ENCODE peak calls at places on chromosomes 2 and 18, in seven cellular contexts. M is uterus, N is body of pancreas, C is right lobe of liver, J is Peyer's patch, K is heart left ventricle, G is stomach. S is an unnamed sample.

GRCh38 chr2:109318150-109318948 is 189.3 kb downstream of the SH3RF3 start:
- DNase-seq in K (peak), C (no peak), J (peak), N (peak), G (peak), M (peak), S (peak)

GRCh38 chr2:128403814-128404708 is 85.4 kb upstream of the HS6ST1 start:
- DNase-seq in J (no peak), C (no peak), M (peak), N (no peak), K (no peak), G (peak), S (peak)

GRCh38 chr2:54836477-54836876 is 113.0 kb downstream of the EML6 start:
- DNase-seq in J (no peak), N (no peak), C (no peak), G (no peak), K (no peak), M (no peak), S (no peak)

GRCh38 chr2:217853301-217853881 is 149.4 kb downstream of the TNS1 start:
- DNase-seq in M (peak), G (no peak), K (peak), J (no peak), N (peak), C (no peak), S (peak)

GRCh38 chr18:79870369-79871025 is 72.8 kb downstream of the KCNG2 start:
- DNase-seq in C (no peak), G (no peak), K (no peak), J (peak), M (no peak), N (no peak), S (no peak)

GRCh38 chr18:22933206-22933957 is at the start of gene RBBP8:
- DNase-seq in N (peak), G (peak), J (peak), K (peak), C (peak), M (peak), S (peak)

GRCh38 chr2:143261986-143262784 is 133.0 kb downstream of the ARHGAP15 start:
- DNase-seq in M (no peak), N (peak), K (peak), C (no peak), G (no peak), J (peak), S (no peak)

GRCh38 chr2:126909781-126910180 is 11.1 kb downstream of the TEX51 start:
- DNase-seq in M (peak), G (no peak), N (no peak), J (peak), K (no peak), C (no peak), S (no peak)

GRCh38 chr18:48805826-48806535 is 144.8 kb downstream of the SMAD7 start:
- DNase-seq in J (peak), G (peak), C (peak), N (no peak), K (no peak), M (peak), S (peak)

GRCh38 chr2:55961318-55961911 is 37.8 kb upstream of the EFEMP1 start:
- DNase-seq in G (no peak), C (no peak), N (peak), K (no peak), M (peak), J (no peak), S (no peak)

GRCh38 chr2:236065756-236066155 is 102.4 kb downstream of the GBX2 start:
- DNase-seq in J (no peak), K (no peak), C (no peak), M (no peak), N (no peak), G (no peak), S (no peak)

GRCh38 chr2:6506311-6507258 is 359.1 kb downstream of the CMPK2 start:
- DNase-seq in J (no peak), C (no peak), G (no peak), K (no peak), N (no peak), M (no peak), S (no peak)

GRCh38 chr2:95059656-95060370 is 34.3 kb downstream of the MAL start:
- DNase-seq in M (no peak), C (no peak), J (peak), N (no peak), K (no peak), G (peak), S (no peak)

GRCh38 chr2:239113592-239113991 is 265.7 kb downstream of the TWIST2 start:
- DNase-seq in K (no peak), M (no peak), C (no peak), G (no peak), N (no peak), J (no peak), S (no peak)

GRCh38 chr2:119255760-119256573 is 32.3 kb downstream of the STEAP3 start:
- DNase-seq in C (no peak), J (no peak), M (no peak), G (no peak), N (no peak), K (no peak), S (peak)

GRCh38 chr2:240642061-240642805 is 17.0 kb downstream of the GPR35 start:
- DNase-seq in M (no peak), K (no peak), N (no peak), G (peak), C (no peak), J (no peak), S (no peak)

GRCh38 chr2:193738892-193739291 is 1544.2 kb upstream of the TMEFF2 start:
- DNase-seq in C (no peak), M (no peak), K (no peak), G (no peak), J (no peak), N (no peak), S (no peak)

GRCh38 chr2:172705352-172705751 is 30.3 kb upstream of the RAPGEF4 start:
- DNase-seq in J (no peak), N (no peak), K (no peak), G (no peak), M (no peak), C (no peak), S (no peak)

GRCh38 chr2:38535404-38535744 is 67.4 kb downstream of the HNRNPLL start:
- DNase-seq in N (no peak), K (no peak), J (no peak), M (no peak), C (no peak), G (no peak), S (no peak)
- H3K4me3 ChIP-seq in N (no peak), K (no peak), J (no peak), M (peak), C (no peak), G (no peak), S (no peak)

DNA sequence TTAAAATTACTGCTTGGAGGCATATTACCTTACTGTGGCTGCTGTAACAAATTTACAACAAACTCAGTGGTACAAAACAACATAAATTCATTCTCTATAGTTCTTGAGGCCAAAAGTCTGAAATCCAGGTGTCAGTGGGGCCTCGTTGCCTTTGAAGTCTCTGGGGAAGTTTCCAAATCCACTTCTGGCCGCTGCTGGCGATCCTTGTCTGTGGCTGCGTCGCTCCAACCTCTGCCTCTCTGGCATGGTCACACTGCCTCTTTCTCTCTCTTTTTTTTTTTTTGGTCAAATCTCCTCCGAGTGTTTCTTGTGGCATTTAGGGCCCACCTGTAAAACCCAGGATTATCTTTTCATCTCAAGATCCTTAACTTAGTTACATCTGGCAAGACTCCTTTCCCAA is 182.8 kb downstream of the ST6GAL2 start:
- DNase-seq in G (no peak), C (no peak), N (no peak), J (no peak), M (no peak), K (no peak), S (no peak)
- TF ChIP-seq POLR2A in G (no peak), C (no peak), N (no peak), J (no peak), M (no peak), K (no peak), S (no peak)

GRCh38 chr2:97969466-97970067 is 26.2 kb downstream of the TMEM131 start:
- DNase-seq in K (no peak), N (no peak), C (no peak), J (no peak), G (no peak), M (no peak), S (no peak)

GRCh38 chr2:97965146-97965545 is 30.6 kb downstream of the TMEM131 start:
- DNase-seq in K (no peak), J (peak), G (no peak), C (no peak), M (no peak), N (no peak), S (no peak)

GRCh38 chr2:97968228-97968627 is 27.5 kb downstream of the TMEM131 start:
- DNase-seq in M (no peak), K (no peak), N (no peak), C (no peak), G (no peak), J (no peak), S (no peak)

GRCh38 chr2:97966545-97967215 is 29.1 kb downstream of the TMEM131 start:
- DNase-seq in G (no peak), J (no peak), N (no peak), K (no peak), M (no peak), C (no peak), S (no peak)

GRCh38 chr2:97967216-97967592 is 28.5 kb downstream of the TMEM131 start:
- DNase-seq in J (no peak), N (no peak), C (no peak), M (no peak), K (no peak), G (no peak), S (no peak)
- TF ChIP-seq CTCF in J (no peak), N (no peak), C (no peak), M (no peak), K (no peak), G (no peak), S (no peak)

GRCh38 chr2:233185320-233185719 is 66.2 kb upstream of the ATG16L1 start:
- DNase-seq in J (no peak), N (no peak), C (no peak), K (no peak), M (no peak), G (no peak), S (no peak)

GRCh38 chr2:233184669-233185068 is 66.8 kb upstream of the ATG16L1 start:
- DNase-seq in N (no peak), K (no peak), C (no peak), M (no peak), G (no peak), J (no peak), S (no peak)

GRCh38 chr2:233186851-233187250 is 64.6 kb upstream of the ATG16L1 start:
- DNase-seq in K (no peak), M (no peak), C (no peak), N (no peak), J (no peak), G (no peak), S (no peak)

GRCh38 chr2:233183869-233184418 is 67.5 kb upstream of the ATG16L1 start:
- DNase-seq in N (no peak), G (no peak), C (no peak), J (no peak), K (no peak), M (no peak), S (no peak)

DNA sequence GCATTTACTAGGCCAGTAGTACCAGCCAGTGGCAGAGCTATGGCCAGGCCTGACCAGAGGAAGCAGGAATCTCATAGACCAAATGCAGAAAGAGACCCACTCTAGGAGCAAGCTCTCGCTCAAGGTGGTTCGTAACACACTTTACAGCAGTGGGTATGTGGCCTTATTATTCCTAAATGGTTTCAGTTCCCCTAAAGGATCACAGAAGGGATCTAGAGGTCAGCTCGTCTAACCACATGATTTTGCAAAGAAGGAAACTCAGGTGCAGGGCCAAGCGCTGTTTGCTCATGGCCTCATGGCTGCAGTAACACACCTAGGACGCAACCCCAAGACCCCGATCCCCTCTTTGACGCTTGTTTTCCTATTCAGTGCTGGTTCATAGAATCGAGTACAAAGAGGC is 65.5 kb upstream of the ATG16L1 start:
- DNase-seq in G (no peak), K (no peak), C (no peak), M (no peak), N (no peak), J (no peak), S (no peak)
- H3K4me3 ChIP-seq in G (no peak), K (no peak), C (no peak), M (no peak), N (no peak), J (no peak), S (no peak)

GRCh38 chr18:25349131-25349925 is 2.6 kb downstream of the ZNF521 start:
- DNase-seq in N (no peak), M (peak), C (no peak), K (peak), G (no peak), J (no peak), S (peak)
- TF ChIP-seq POLR2A in N (no peak), M (no peak), C (no peak), K (no peak), G (no peak), J (no peak), S (no peak)

S was measured in lower leg skin.